ENCODE peak calls at places on chromosome 14, in four cellular contexts. One of them, this sample, is unnamed. For H3K4me1, the result is how much of the 10 kb centered on the place peaks cover.

GRCh38 chr14:67411375-67411774 is 590 bp downstream of the PLEK2 start:
- DNase-seq in Panc1: no peak
- DNase-seq in CD4-positive, CD25-positive, alpha-beta regulatory T cell: no peak
- DNase-seq in mucosa of descending colon: no peak
- DNase-seq in this sample: no peak

GRCh38 chr14:50051106-50051505 is 65.3 kb downstream of the VCPKMT start:
- DNase-seq in Panc1: no peak
- DNase-seq in CD4-positive, CD25-positive, alpha-beta regulatory T cell: no peak
- DNase-seq in mucosa of descending colon: no peak
- DNase-seq in this sample: no peak

GRCh38 chr14:37597538-37598084 is 2.2 kb downstream of the TTC6 start:
- DNase-seq in Panc1: no peak
- DNase-seq in CD4-positive, CD25-positive, alpha-beta regulatory T cell: no peak
- DNase-seq in mucosa of descending colon: peak
- DNase-seq in this sample: peak

GRCh38 chr14:71354142-71354541 is 446.9 kb downstream of the PCNX1 start:
- DNase-seq in Panc1: no peak
- DNase-seq in CD4-positive, CD25-positive, alpha-beta regulatory T cell: no peak
- DNase-seq in mucosa of descending colon: no peak
- DNase-seq in this sample: no peak

GRCh38 chr14:71529855-71530254 is 402.4 kb upstream of the RGS6 start:
- DNase-seq in Panc1: no peak
- DNase-seq in CD4-positive, CD25-positive, alpha-beta regulatory T cell: no peak
- DNase-seq in mucosa of descending colon: no peak
- DNase-seq in this sample: no peak

GRCh38 chr14:69312608-69313007 is 52.6 kb downstream of the GALNT16 start:
- DNase-seq in Panc1: no peak
- DNase-seq in CD4-positive, CD25-positive, alpha-beta regulatory T cell: no peak
- DNase-seq in mucosa of descending colon: no peak
- DNase-seq in this sample: no peak

GRCh38 chr14:92108345-92109254 is 2.2 kb upstream of the ATXN3 start:
- DNase-seq in Panc1: no peak
- DNase-seq in CD4-positive, CD25-positive, alpha-beta regulatory T cell: peak
- DNase-seq in mucosa of descending colon: no peak
- DNase-seq in this sample: peak

GRCh38 chr14:99327458-99328250 is 55.7 kb upstream of the BCL11B start:
- DNase-seq in Panc1: no peak
- DNase-seq in CD4-positive, CD25-positive, alpha-beta regulatory T cell: no peak
- DNase-seq in mucosa of descending colon: no peak
- DNase-seq in this sample: peak

GRCh38 chr14:38490273-38490672 is 234.4 kb upstream of the CLEC14A start:
- DNase-seq in Panc1: no peak
- DNase-seq in CD4-positive, CD25-positive, alpha-beta regulatory T cell: no peak
- DNase-seq in mucosa of descending colon: no peak
- DNase-seq in this sample: no peak

GRCh38 chr14:68312884-68313725 is 479.8 kb downstream of the ZFP36L1 start:
- DNase-seq in Panc1: no peak
- DNase-seq in CD4-positive, CD25-positive, alpha-beta regulatory T cell: peak
- DNase-seq in mucosa of descending colon: no peak
- DNase-seq in this sample: no peak

GRCh38 chr14:103716091-103716801 is 636 bp downstream of the ZFYVE21 start:
- DNase-seq in Panc1: no peak
- DNase-seq in CD4-positive, CD25-positive, alpha-beta regulatory T cell: no peak
- DNase-seq in mucosa of descending colon: peak
- DNase-seq in this sample: no peak

GRCh38 chr14:104291123-104292000 is 153.0 kb downstream of the KIF26A start:
- DNase-seq in Panc1: no peak
- DNase-seq in CD4-positive, CD25-positive, alpha-beta regulatory T cell: no peak
- DNase-seq in mucosa of descending colon: no peak
- DNase-seq in this sample: no peak

GRCh38 chr14:93464271-93464670 is 33.5 kb downstream of the UNC79 start:
- DNase-seq in Panc1: no peak
- DNase-seq in CD4-positive, CD25-positive, alpha-beta regulatory T cell: no peak
- DNase-seq in mucosa of descending colon: no peak
- DNase-seq in this sample: no peak

GRCh38 chr14:51472881-51473280 is 178.8 kb upstream of the FRMD6 start:
- DNase-seq in Panc1: no peak
- DNase-seq in CD4-positive, CD25-positive, alpha-beta regulatory T cell: no peak
- DNase-seq in mucosa of descending colon: no peak
- DNase-seq in this sample: no peak

GRCh38 chr14:94423465-94424056 is 29.0 kb downstream of the SERPINA11 start:
- DNase-seq in Panc1: peak
- DNase-seq in CD4-positive, CD25-positive, alpha-beta regulatory T cell: peak
- DNase-seq in mucosa of descending colon: peak
- DNase-seq in this sample: peak

GRCh38 chr14:74859757-74860156 is 16.2 kb downstream of the PROX2 start:
- DNase-seq in Panc1: no peak
- DNase-seq in CD4-positive, CD25-positive, alpha-beta regulatory T cell: no peak
- DNase-seq in mucosa of descending colon: no peak
- DNase-seq in this sample: no peak

GRCh38 chr14:64549016-64549415 is 745 bp upstream of the PPP1R36 start:
- DNase-seq in Panc1: no peak
- DNase-seq in CD4-positive, CD25-positive, alpha-beta regulatory T cell: no peak
- DNase-seq in mucosa of descending colon: no peak
- DNase-seq in this sample: no peak

GRCh38 chr14:73823339-73823885 is 28.2 kb upstream of the PTGR2 start:
- DNase-seq in Panc1: no peak
- DNase-seq in CD4-positive, CD25-positive, alpha-beta regulatory T cell: no peak
- DNase-seq in mucosa of descending colon: no peak
- DNase-seq in this sample: no peak

GRCh38 chr14:92397140-92397815 is 74.3 kb downstream of the SLC24A4 start:
- DNase-seq in Panc1: peak
- DNase-seq in CD4-positive, CD25-positive, alpha-beta regulatory T cell: no peak
- DNase-seq in mucosa of descending colon: no peak
- DNase-seq in this sample: no peak

GRCh38 chr14:67187826-67188225 is 1.4 kb upstream of the GARIN2 start:
- DNase-seq in Panc1: peak
- DNase-seq in CD4-positive, CD25-positive, alpha-beta regulatory T cell: no peak
- DNase-seq in mucosa of descending colon: no peak
- DNase-seq in this sample: no peak

GRCh38 chr14:77106666-77107065 is 8.6 kb downstream of the CIPC start:
- DNase-seq in Panc1: no peak
- DNase-seq in CD4-positive, CD25-positive, alpha-beta regulatory T cell: no peak
- DNase-seq in mucosa of descending colon: no peak
- DNase-seq in this sample: no peak
- H3K4me1 ChIP-seq in Panc1: under half
- H3K4me1 ChIP-seq in CD4-positive, CD25-positive, alpha-beta regulatory T cell: under half
- H3K4me1 ChIP-seq in mucosa of descending colon: under half
- H3K4me1 ChIP-seq in this sample: under half

GRCh38 chr14:23055621-23056256 is 1.6 kb downstream of the CDH24 start:
- DNase-seq in Panc1: no peak
- DNase-seq in CD4-positive, CD25-positive, alpha-beta regulatory T cell: no peak
- DNase-seq in mucosa of descending colon: no peak
- DNase-seq in this sample: no peak
- H3K4me1 ChIP-seq in Panc1: under half
- H3K4me1 ChIP-seq in CD4-positive, CD25-positive, alpha-beta regulatory T cell: under half
- H3K4me1 ChIP-seq in mucosa of descending colon: under half
- H3K4me1 ChIP-seq in this sample: under half

GRCh38 chr14:95515080-95515489 is 1.4 kb downstream of the SYNE3 start:
- DNase-seq in Panc1: no peak
- DNase-seq in CD4-positive, CD25-positive, alpha-beta regulatory T cell: no peak
- DNase-seq in mucosa of descending colon: no peak
- DNase-seq in this sample: no peak
- H3K4me1 ChIP-seq in Panc1: under half
- H3K4me1 ChIP-seq in CD4-positive, CD25-positive, alpha-beta regulatory T cell: half or more
- H3K4me1 ChIP-seq in mucosa of descending colon: under half
- H3K4me1 ChIP-seq in this sample: under half

GRCh38 chr14:58875613-58876012 is 237.9 kb downstream of the DACT1 start:
- DNase-seq in Panc1: no peak
- DNase-seq in CD4-positive, CD25-positive, alpha-beta regulatory T cell: no peak
- DNase-seq in mucosa of descending colon: no peak
- DNase-seq in this sample: no peak
- H3K4me1 ChIP-seq in Panc1: under half
- H3K4me1 ChIP-seq in CD4-positive, CD25-positive, alpha-beta regulatory T cell: under half
- H3K4me1 ChIP-seq in mucosa of descending colon: under half
- H3K4me1 ChIP-seq in this sample: under half

GRCh38 chr14:61107896-61108295 is 126.9 kb downstream of the SLC38A6 start:
- DNase-seq in Panc1: no peak
- DNase-seq in CD4-positive, CD25-positive, alpha-beta regulatory T cell: no peak
- DNase-seq in mucosa of descending colon: no peak
- DNase-seq in this sample: no peak

GRCh38 chr14:61107148-61107641 is 126.2 kb downstream of the SLC38A6 start:
- DNase-seq in Panc1: no peak
- DNase-seq in CD4-positive, CD25-positive, alpha-beta regulatory T cell: no peak
- DNase-seq in mucosa of descending colon: peak
- DNase-seq in this sample: no peak

GRCh38 chr14:61109288-61109687 is 128.2 kb downstream of the SLC38A6 start:
- DNase-seq in Panc1: no peak
- DNase-seq in CD4-positive, CD25-positive, alpha-beta regulatory T cell: no peak
- DNase-seq in mucosa of descending colon: no peak
- DNase-seq in this sample: no peak

GRCh38 chr14:61110683-61111082 is 129.6 kb downstream of the SLC38A6 start:
- DNase-seq in Panc1: no peak
- DNase-seq in CD4-positive, CD25-positive, alpha-beta regulatory T cell: no peak
- DNase-seq in mucosa of descending colon: no peak
- DNase-seq in this sample: no peak

GRCh38 chr14:61108742-61109141 is 127.7 kb downstream of the SLC38A6 start:
- DNase-seq in Panc1: no peak
- DNase-seq in CD4-positive, CD25-positive, alpha-beta regulatory T cell: no peak
- DNase-seq in mucosa of descending colon: no peak
- DNase-seq in this sample: no peak
- H3K4me1 ChIP-seq in Panc1: under half
- H3K4me1 ChIP-seq in CD4-positive, CD25-positive, alpha-beta regulatory T cell: under half
- H3K4me1 ChIP-seq in mucosa of descending colon: under half
- H3K4me1 ChIP-seq in this sample: under half

This sample was measured in HAP-1.